ENCODE peak calls at places on chromosomes 3 and 15, in eight cellular contexts. H is neural progenitor cell, C is uterus, L is colonic mucosa, S is Karpas-422, D is pancreas, V is Panc1, E is tibial artery. Y is an unnamed sample.

GRCh38 chr3:160676547-160677303 is at the start of gene ARL14:
- DNase-seq in H (no peak), C (no peak), L (peak; percentile 83), S (no peak), D (no peak), V (peak; percentile 85), E (no peak), Y (no peak)

GRCh38 chr3:108099203-108099602 is 8.4 kb upstream of the CD47 start:
- DNase-seq in H (peak; percentile 23), C (no peak), L (no peak), S (no peak), D (no peak), V (no peak), E (no peak), Y (no peak)

GRCh38 chr3:136350132-136350531 is 100.0 kb downstream of the PCCB start:
- DNase-seq in H (no peak), C (peak; percentile 69), L (no peak), S (no peak), D (no peak), V (no peak), E (no peak), Y (no peak)

GRCh38 chr3:147396709-147397046 is 9.7 kb downstream of the ZIC4 start:
- DNase-seq in H (no peak), C (no peak), L (no peak), S (no peak), D (no peak), V (no peak), E (no peak), Y (no peak)

GRCh38 chr3:63886843-63887242 is 23.2 kb downstream of the ATXN7 start:
- DNase-seq in H (no peak), C (no peak), L (no peak), S (no peak), D (no peak), V (no peak), E (no peak), Y (no peak)

GRCh38 chr3:171284308-171285075 is 175.7 kb downstream of the TNIK start:
- DNase-seq in H (no peak), C (peak; percentile 87), L (peak; percentile 24), S (no peak), D (no peak), V (peak; percentile 18), E (peak; percentile 75), Y (no peak)

GRCh38 chr3:177522051-177522450 is 324.8 kb upstream of the TBL1XR1 start:
- DNase-seq in H (no peak), C (no peak), L (no peak), S (no peak), D (no peak), V (no peak), E (no peak), Y (no peak)

GRCh38 chr3:123054422-123054821 is 12.4 kb upstream of the PDIA5 start:
- DNase-seq in H (no peak), C (no peak), L (no peak), S (no peak), D (no peak), V (no peak), E (peak; percentile 81), Y (no peak)

GRCh38 chr3:27591811-27592210 is 107.6 kb upstream of the SLC4A7 start:
- DNase-seq in H (no peak), C (peak; percentile 18), L (no peak), S (no peak), D (no peak), V (no peak), E (no peak), Y (no peak)

GRCh38 chr15:68061578-68061977 is 7.5 kb downstream of the PIAS1 start:
- DNase-seq in H (no peak), C (no peak), L (no peak), S (no peak), D (no peak), V (no peak), E (no peak), Y (no peak)

GRCh38 chr15:41564286-41564959 is 5.4 kb downstream of the TYRO3 start:
- DNase-seq in H (peak; percentile 75), C (peak; percentile 46), L (no peak), S (no peak), D (no peak), V (no peak), E (no peak), Y (peak; percentile 53)

GRCh38 chr3:174937488-174937887 is 78.4 kb downstream of the NAALADL2 start:
- DNase-seq in H (no peak), C (no peak), L (no peak), S (no peak), D (no peak), V (no peak), E (no peak), Y (no peak)

GRCh38 chr15:60784855-60785254 is 305.9 kb upstream of the ICE2 start:
- DNase-seq in H (no peak), C (no peak), L (no peak), S (no peak), D (no peak), V (no peak), E (no peak), Y (no peak)

GRCh38 chr3:120798346-120798745 is 55.8 kb downstream of the GTF2E1 start:
- DNase-seq in H (no peak), C (no peak), L (peak; percentile 25), S (no peak), D (no peak), V (no peak), E (no peak), Y (no peak)

GRCh38 chr3:111601810-111602209 is 6.7 kb upstream of the ZBED2 start:
- DNase-seq in H (no peak), C (no peak), L (no peak), S (no peak), D (no peak), V (no peak), E (no peak), Y (no peak)

GRCh38 chr3:181210275-181210674 is 220.7 kb upstream of the DNAJC19 start:
- DNase-seq in H (peak; percentile 44), C (no peak), L (no peak), S (peak; percentile 61), D (no peak), V (no peak), E (no peak), Y (no peak)

GRCh38 chr3:187013080-187013838 is 82.9 kb downstream of the ST6GAL1 start:
- DNase-seq in H (no peak), C (no peak), L (peak; percentile 12), S (peak; percentile 68), D (no peak), V (no peak), E (peak; percentile 45), Y (no peak)

GRCh38 chr3:39413691-39414420 is 7.3 kb downstream of the RPSA start:
- DNase-seq in H (no peak), C (no peak), L (no peak), S (peak; percentile 66), D (no peak), V (no peak), E (no peak), Y (no peak)

DNA sequence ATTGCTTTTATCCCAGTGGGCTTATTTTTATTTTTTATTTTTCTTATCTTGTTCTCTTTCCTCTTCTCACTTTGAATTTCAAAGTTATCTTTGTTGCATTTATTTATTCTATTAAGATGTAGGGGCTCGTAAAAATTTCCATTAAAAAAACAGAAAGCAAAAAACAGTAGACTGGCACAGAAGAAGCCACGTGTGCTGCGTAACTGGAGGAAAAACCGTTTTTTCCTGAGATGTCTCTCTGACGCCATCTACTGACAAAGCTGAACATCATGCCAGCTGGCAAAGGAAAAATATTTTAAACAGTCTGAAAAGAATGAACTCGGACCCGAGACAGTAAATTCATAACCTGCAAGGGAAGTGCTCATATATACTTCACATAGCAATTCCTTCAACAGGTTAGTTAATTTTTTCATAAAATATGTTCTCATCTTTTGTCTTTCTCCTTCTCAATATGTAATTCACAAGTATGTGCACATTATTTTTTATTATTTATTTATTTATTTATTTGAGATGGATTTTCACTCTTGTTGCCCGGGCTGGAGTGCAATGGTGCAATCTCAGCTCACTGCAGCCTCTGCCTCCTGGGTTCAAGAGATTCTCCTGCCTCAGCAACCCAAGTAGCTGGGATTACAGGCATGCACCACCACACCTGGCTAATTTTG is 10.5 kb upstream of the MFSD1 start:
- DNase-seq in H (peak; percentile 75), C (peak; percentile 46), L (no peak), S (peak; percentile 91), D (no peak), V (no peak), E (no peak), Y (no peak)
- H3K27ac ChIP-seq in H (no peak overlapping the region), C (no peak overlapping the region), L (no peak overlapping the region), S (no peak overlapping the region), D (no peak overlapping the region), V (peak overlapping the region; percentile 90), E (no peak overlapping the region), Y (no peak overlapping the region)

DNA sequence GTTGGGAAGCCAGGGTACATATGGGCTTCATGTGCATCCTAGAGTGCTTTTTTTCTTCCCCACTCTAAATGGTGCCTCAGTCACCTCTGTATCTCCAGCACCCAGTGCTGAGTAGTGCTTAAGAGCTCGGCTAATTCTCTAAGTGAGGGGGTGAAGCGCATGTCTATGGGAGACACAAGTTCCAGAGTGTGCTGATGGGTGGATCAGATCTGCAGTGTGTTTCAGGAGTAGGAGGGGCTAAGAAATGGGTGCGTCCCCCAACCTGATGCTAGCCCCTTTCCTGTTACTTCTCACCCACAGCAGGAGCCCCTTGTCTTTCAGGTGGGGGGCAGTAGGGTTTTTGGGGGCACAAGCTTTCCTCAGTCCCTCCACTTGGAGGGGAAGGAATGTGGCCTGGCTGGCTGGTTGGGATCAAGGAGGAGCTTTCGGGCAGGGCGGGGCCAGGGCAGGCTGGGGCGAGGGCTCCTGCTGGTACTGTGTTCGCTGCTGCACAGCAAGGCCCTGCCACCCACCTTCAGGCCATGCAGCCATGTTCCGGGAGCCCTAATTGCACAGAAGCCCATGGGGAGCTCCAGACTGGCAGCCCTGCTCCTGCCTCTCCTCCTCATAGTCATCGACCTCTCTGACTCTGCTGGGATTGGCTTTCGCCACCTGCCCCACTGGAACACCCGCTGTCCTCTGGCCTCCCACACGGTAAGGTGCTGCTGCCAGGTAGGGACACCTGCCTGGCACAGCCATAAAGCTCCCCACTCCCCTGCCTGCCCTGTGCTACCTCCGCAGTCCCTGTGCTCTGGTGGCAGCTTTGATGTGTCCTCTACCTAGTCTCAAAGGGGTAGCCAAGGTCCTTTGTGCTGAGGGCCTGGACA is at the start of gene IL17RE:
- DNase-seq in H (peak; percentile 31), C (no peak), L (peak; percentile 89), S (no peak), D (peak; percentile 67), V (no peak), E (peak; percentile 80), Y (no peak)
- H3K27ac ChIP-seq in H (no peak within 1 kb of the TSS), C (peak within 1 kb of the TSS; percentile 16), L (peak within 1 kb of the TSS; percentile 97), S (no peak within 1 kb of the TSS), D (peak within 1 kb of the TSS; percentile 66), V (no peak within 1 kb of the TSS), E (peak within 1 kb of the TSS; percentile 79), Y (no peak within 1 kb of the TSS)

DNA sequence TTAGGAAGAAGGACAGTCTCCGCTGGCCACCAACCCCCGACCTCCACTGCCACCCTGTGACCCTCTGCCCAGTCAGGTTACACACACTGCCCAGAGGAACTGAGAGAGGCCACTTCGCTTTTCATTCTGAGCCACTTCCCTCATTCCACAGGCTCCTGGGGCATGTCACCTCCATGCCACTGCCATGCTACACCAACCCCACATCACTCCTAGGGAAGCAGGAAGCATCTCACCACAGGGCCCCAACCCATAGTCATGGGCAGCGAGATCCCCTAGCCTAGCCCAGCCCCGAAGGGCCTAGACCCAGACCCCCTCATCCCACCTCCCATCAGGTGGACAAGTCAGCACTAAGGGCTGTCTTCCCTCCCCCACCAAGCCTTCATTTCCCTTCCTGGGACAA is 1.4 kb downstream of the PLCB2 start:
- DNase-seq in H (no peak), C (no peak), L (no peak), S (no peak), D (no peak), V (no peak), E (no peak), Y (peak; percentile 30)
- H3K27ac ChIP-seq in H (no peak overlapping the region), C (no peak overlapping the region), L (no peak overlapping the region), S (no peak overlapping the region), D (no peak overlapping the region), V (no peak overlapping the region), E (no peak overlapping the region), Y (no peak overlapping the region)

GRCh38 chr15:29454506-29454905 is 184.9 kb upstream of the NSMCE3 start:
- DNase-seq in H (no peak), C (no peak), L (no peak), S (no peak), D (no peak), V (no peak), E (no peak), Y (no peak)
- H3K27ac ChIP-seq in H (no peak overlapping the region), C (no peak overlapping the region), L (no peak overlapping the region), S (no peak overlapping the region), D (no peak overlapping the region), V (no peak overlapping the region), E (no peak overlapping the region), Y (no peak overlapping the region)

Y was measured in substantia nigra.